ENCODE peak calls at places on chromosomes 6 and 20, in four cellular contexts. P is WTC11, X is K562, F is HepG2. A is an unnamed sample.

GRCh38 chr6:87772597-87773530 is 70.8 kb upstream of the AKIRIN2 start:
- DNase-seq in P (no peak), X (no peak), F (peak), A (no peak)

GRCh38 chr6:346389-347030 is 45.0 kb upstream of the IRF4 start:
- DNase-seq in P (no peak), X (no peak), F (no peak), A (no peak)

GRCh38 chr6:136445063-136445462 is 105.2 kb downstream of the MAP7 start:
- DNase-seq in P (no peak), X (no peak), F (no peak), A (no peak)

GRCh38 chr6:166029506-166029905 is 138.1 kb downstream of the TBXT start:
- DNase-seq in P (no peak), X (no peak), F (no peak), A (no peak)

GRCh38 chr6:119241124-119241491 is 108.5 kb downstream of the MAN1A1 start:
- DNase-seq in P (no peak), X (no peak), F (peak), A (no peak)

GRCh38 chr6:38814761-38815160 is 99.7 kb downstream of the DNAH8 start:
- DNase-seq in P (no peak), X (no peak), F (no peak), A (no peak)

GRCh38 chr6:90403489-90404381 is 107.1 kb upstream of the BACH2 start:
- DNase-seq in P (no peak), X (peak), F (peak), A (peak)

GRCh38 chr6:155126727-155127439 is 131.8 kb downstream of the TIAM2 start:
- DNase-seq in P (no peak), X (no peak), F (peak), A (no peak)

GRCh38 chr20:59948828-59949720 is 8.9 kb downstream of the FAM217B start:
- DNase-seq in P (no peak), X (peak), F (peak), A (peak)

GRCh38 chr6:12182676-12183075 is 107.5 kb upstream of the EDN1 start:
- DNase-seq in P (no peak), X (no peak), F (no peak), A (no peak)

GRCh38 chr20:46438156-46438750 is 31.8 kb upstream of the ELMO2 start:
- DNase-seq in P (no peak), X (peak), F (peak), A (peak)

GRCh38 chr6:160035241-160035640 is 66.4 kb downstream of the IGF2R start:
- DNase-seq in P (no peak), X (no peak), F (no peak), A (no peak)

GRCh38 chr20:25476106-25477105 is 68.9 kb downstream of the GINS1 start:
- DNase-seq in P (no peak), X (no peak), F (no peak), A (no peak)

GRCh38 chr6:139457482-139457881 is 83.0 kb upstream of the CITED2 start:
- DNase-seq in P (no peak), X (no peak), F (no peak), A (no peak)

DNA sequence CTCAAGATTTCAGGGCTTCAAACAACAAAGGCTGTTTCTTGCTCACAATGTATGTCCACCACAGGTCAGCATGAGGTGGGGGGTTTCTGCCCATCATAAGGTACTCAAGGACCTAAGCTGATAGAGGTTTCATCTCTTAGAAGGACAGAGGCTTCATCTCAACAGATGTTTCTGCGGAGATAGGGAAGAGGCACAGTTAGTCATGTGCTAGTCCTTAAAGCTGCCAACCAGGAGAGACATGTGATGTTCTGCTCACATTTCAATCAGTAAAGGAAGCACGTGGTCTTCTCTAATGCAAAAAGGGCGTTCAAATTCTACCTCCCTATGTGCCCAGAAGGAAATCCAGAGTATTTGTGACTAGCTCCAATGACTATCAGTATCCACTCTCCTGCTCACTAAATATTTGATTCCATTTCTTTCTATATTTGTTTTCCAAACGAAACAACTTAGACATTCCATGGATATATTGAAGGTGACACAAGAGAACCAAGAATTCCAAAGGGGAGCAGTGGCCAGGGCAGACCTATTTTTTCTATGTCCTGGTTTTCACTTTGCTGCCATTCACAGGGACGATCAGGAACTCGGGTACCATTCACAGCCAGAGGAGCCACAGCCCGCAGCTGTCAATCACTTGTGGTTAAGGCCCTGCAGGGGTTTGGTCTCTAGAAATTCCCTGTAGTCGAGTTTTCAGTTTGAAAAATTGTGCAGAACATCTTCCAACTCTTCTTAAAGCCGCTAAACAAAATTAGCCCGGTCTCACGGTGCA is 173.2 kb upstream of the FOXA2 start:
- DNase-seq in P (no peak), X (peak), F (no peak), A (no peak)
- TF ChIP-seq ELF4 in P (no peak), X (no peak), F (no peak), A (no peak)

GRCh38 chr20:24317224-24317623 is 152.2 kb upstream of the SYNDIG1 start:
- DNase-seq in P (no peak), X (no peak), F (no peak), A (no peak)
- TF ChIP-seq ELF4 in P (no peak), X (no peak), F (no peak), A (no peak)

DNA sequence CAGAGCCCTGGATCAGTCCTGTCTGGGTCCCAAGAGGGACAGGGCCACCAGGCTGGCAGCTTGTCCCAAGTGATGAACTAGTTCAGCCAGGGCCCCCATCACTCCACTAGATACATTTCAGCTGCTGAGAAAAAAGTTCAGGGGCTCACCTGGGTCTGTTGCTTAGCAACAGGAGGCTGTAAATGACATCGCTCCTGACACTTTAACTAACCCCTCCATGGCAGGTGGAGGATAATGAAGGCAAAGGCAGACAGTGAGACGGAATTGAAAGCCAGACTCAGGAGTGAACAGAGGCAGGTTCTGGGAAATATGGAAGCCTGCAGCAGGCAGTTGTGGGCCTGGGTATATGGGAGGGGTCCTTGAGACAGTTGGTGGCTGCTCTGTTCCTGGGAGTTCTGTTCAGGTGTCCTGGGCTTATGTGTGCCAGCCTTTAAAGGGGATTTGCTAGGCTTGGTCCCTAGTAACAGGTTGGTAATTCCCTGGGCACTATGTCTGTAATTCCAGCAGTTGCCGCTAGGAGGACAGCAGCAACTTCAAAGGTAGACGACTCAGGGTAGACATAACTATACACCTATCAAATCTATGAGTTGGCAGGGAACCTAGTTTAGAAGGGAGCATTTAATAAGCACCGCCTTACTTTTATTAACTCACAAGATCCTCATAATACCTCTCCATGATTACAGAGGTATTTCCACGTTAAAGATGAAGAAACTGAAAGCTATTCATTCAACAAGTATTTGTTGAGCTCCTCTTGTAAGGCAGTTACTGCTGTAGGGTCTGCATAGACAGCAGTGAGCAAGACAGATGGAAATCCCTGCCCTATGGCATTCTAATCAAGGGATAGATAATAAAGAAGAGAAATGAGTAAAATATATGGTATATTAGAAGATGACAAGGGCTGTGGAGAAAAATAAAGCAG is 78.1 kb upstream of the CTNNBL1 start:
- DNase-seq in P (peak), X (peak), F (peak), A (peak)
- TF ChIP-seq ELF4 in P (no peak), X (no peak), F (no peak), A (no peak)

DNA sequence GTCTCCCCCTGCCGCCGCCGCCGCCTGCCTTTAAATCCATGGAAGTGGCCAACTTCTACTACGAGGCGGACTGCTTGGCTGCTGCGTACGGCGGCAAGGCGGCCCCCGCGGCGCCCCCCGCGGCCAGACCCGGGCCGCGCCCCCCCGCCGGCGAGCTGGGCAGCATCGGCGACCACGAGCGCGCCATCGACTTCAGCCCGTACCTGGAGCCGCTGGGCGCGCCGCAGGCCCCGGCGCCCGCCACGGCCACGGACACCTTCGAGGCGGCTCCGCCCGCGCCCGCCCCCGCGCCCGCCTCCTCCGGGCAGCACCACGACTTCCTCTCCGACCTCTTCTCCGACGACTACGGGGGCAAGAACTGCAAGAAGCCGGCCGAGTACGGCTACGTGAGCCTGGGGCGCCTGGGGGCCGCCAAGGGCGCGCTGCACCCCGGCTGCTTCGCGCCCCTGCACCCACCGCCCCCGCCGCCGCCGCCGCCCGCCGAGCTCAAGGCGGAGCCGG is 485 bp downstream of the CEBPB start:
- DNase-seq in P (no peak), X (peak), F (no peak), A (no peak)
- TF ChIP-seq ELF4 in P (no peak), X (no peak), F (no peak), A (no peak)

GRCh38 chr6:157079774-157080173 is 243.5 kb downstream of the TMEM242 start:
- DNase-seq in P (no peak), X (no peak), F (no peak), A (no peak)
- TF ChIP-seq ELF4 in P (no peak), X (no peak), F (no peak), A (no peak)

GRCh38 chr20:23870461-23870860 is 9.1 kb downstream of the CST5 start:
- DNase-seq in P (no peak), X (no peak), F (no peak), A (no peak)

GRCh38 chr20:23869520-23869919 is 10.0 kb downstream of the CST5 start:
- DNase-seq in P (no peak), X (no peak), F (no peak), A (no peak)

GRCh38 chr20:23875606-23876237 is 3.8 kb downstream of the CST5 start:
- DNase-seq in P (no peak), X (no peak), F (no peak), A (no peak)

GRCh38 chr20:23874747-23875146 is 4.8 kb downstream of the CST5 start:
- DNase-seq in P (no peak), X (no peak), F (no peak), A (no peak)

DNA sequence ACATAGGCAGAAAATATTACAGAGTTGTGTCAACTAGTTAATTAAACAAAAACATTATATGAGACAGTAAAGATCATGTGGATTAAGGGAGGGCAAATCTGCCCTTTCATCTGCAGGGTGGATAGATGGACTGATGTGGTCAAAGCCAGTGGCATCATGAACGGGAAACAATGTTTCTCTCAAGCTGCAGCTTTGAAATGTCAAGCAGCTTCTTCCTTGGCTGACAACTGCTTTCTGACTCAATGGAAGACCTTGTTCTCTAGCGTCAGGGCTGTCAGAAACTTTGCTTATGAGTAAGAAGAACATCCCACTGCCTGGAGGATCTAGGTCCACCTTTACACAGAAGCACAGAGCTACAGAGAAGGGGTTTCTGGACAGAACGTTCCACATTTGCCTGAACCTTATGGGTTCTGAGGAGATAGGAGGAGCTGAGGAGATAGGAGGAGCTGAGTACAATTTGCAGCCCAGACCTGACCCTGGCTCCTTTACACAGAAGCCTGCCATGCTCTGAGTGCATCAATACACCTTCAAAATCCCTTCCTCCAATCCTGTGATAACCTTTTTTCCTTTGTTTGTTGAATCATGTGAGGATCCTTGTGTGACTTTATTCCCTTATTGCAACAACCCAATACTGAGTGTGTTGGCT is 6.1 kb downstream of the CST5 start:
- DNase-seq in P (no peak), X (no peak), F (no peak), A (no peak)
- TF ChIP-seq ELF4 in P (no peak), X (no peak), F (no peak), A (no peak)